ENCODE peak calls at places on chromosomes 12 and 14, in ten cellular contexts. S, P, D, V, Q, R, C, I, Y and H are unnamed samples.

GRCh38 chr14:35347323-35348043 is 55.3 kb downstream of the PSMA6 start:
- DNase-seq in S (peak), P (peak), D (no peak), V (no peak), Q (no peak), R (no peak), C (peak), I (no peak), Y (no peak), H (no peak)

GRCh38 chr12:48954781-48955501 is 2.3 kb downstream of the ARF3 start:
- DNase-seq in S (no peak), P (no peak), D (no peak), V (no peak), Q (no peak), R (no peak), C (no peak), I (no peak), Y (no peak), H (no peak)

GRCh38 chr12:52086366-52086765 is 6.9 kb downstream of the SMIM41 start:
- DNase-seq in S (no peak), P (no peak), D (no peak), V (peak), Q (no peak), R (peak), C (no peak), I (no peak), Y (peak), H (no peak)

GRCh38 chr14:61877768-61878167 is 115.5 kb downstream of the SNAPC1 start:
- DNase-seq in S (no peak), P (no peak), D (no peak), V (no peak), Q (no peak), R (no peak), C (no peak), I (no peak), Y (no peak), H (no peak)

GRCh38 chr14:104294628-104294982 is 156.2 kb downstream of the KIF26A start:
- DNase-seq in S (no peak), P (peak), D (no peak), V (no peak), Q (no peak), R (peak), C (no peak), I (no peak), Y (no peak), H (no peak)

GRCh38 chr14:23160924-23161522 is 22.4 kb downstream of the SLC7A8 start:
- DNase-seq in S (no peak), P (peak), D (peak), V (peak), Q (peak), R (no peak), C (peak), I (peak), Y (no peak), H (no peak)

GRCh38 chr14:67970923-67971322 is 151.3 kb downstream of the RAD51B start:
- DNase-seq in S (no peak), P (no peak), D (no peak), V (no peak), Q (no peak), R (no peak), C (no peak), I (no peak), Y (no peak), H (no peak)

GRCh38 chr12:96501139-96501741 is 11.9 kb downstream of the CFAP54 start:
- DNase-seq in S (peak), P (no peak), D (no peak), V (peak), Q (no peak), R (peak), C (peak), I (peak), Y (no peak), H (no peak)

GRCh38 chr12:91967590-91967989 is 178.1 kb downstream of the BTG1 start:
- DNase-seq in S (no peak), P (no peak), D (no peak), V (peak), Q (no peak), R (no peak), C (no peak), I (no peak), Y (no peak), H (no peak)

GRCh38 chr14:81453166-81453766 is 53.1 kb upstream of the STON2 start:
- DNase-seq in S (peak), P (peak), D (no peak), V (peak), Q (peak), R (peak), C (peak), I (peak), Y (peak), H (no peak)

GRCh38 chr14:103332143-103332919 is 1.7 kb upstream of the EIF5 start:
- DNase-seq in S (no peak), P (no peak), D (no peak), V (no peak), Q (no peak), R (no peak), C (no peak), I (no peak), Y (no peak), H (no peak)

GRCh38 chr14:100767788-100768536 is 41.3 kb downstream of the DLK1 start:
- DNase-seq in S (no peak), P (no peak), D (no peak), V (no peak), Q (no peak), R (no peak), C (no peak), I (no peak), Y (no peak), H (no peak)

GRCh38 chr14:102251161-102251560 is 53.8 kb downstream of the MOK start:
- DNase-seq in S (no peak), P (no peak), D (no peak), V (no peak), Q (no peak), R (no peak), C (no peak), I (no peak), Y (no peak), H (no peak)

GRCh38 chr14:21069388-21070082 is 569 bp upstream of the ARHGEF40 start:
- DNase-seq in S (peak), P (peak), D (no peak), V (peak), Q (no peak), R (peak), C (peak), I (no peak), Y (peak), H (no peak)

GRCh38 chr14:92847220-92848148 is 53.4 kb downstream of the GOLGA5 start:
- DNase-seq in S (peak), P (no peak), D (no peak), V (no peak), Q (no peak), R (no peak), C (no peak), I (no peak), Y (no peak), H (peak)

GRCh38 chr12:52473738-52474137 is at the start of gene KRT6C:
- DNase-seq in S (no peak), P (no peak), D (no peak), V (no peak), Q (no peak), R (no peak), C (no peak), I (peak), Y (no peak), H (no peak)

GRCh38 chr14:28875937-28876910 is 109.6 kb downstream of the FOXG1 start:
- DNase-seq in S (peak), P (no peak), D (no peak), V (no peak), Q (no peak), R (peak), C (peak), I (no peak), Y (peak), H (peak)

GRCh38 chr12:116534341-116535121 is 24.6 kb upstream of the MAP1LC3B2 start:
- DNase-seq in S (no peak), P (peak), D (no peak), V (peak), Q (no peak), R (peak), C (peak), I (no peak), Y (no peak), H (no peak)

GRCh38 chr12:13093850-13094225 is 9.6 kb downstream of the GSG1 start:
- DNase-seq in S (no peak), P (no peak), D (no peak), V (peak), Q (no peak), R (no peak), C (no peak), I (no peak), Y (no peak), H (no peak)

GRCh38 chr14:80468331-80469122 is 257.2 kb upstream of the DIO2 start:
- DNase-seq in S (no peak), P (no peak), D (no peak), V (no peak), Q (no peak), R (no peak), C (peak), I (no peak), Y (no peak), H (no peak)

GRCh38 chr12:75709474-75709873 is 198.1 kb upstream of the KRR1 start:
- DNase-seq in S (no peak), P (no peak), D (no peak), V (no peak), Q (no peak), R (no peak), C (no peak), I (no peak), Y (no peak), H (no peak)

GRCh38 chr12:57452181-57452936 is 2.7 kb upstream of the INHBE start:
- DNase-seq in S (no peak), P (no peak), D (no peak), V (peak), Q (peak), R (peak), C (peak), I (peak), Y (no peak), H (no peak)